ENCODE peak calls at places on chromosomes 3 and 15, in eight cellular contexts. R is NCI-H2171 treated with DMSO at 0.1 percent for 48 hours, A is NCI-H1092 treated with DMSO at 0.1 percent for 48 hours, L is GM03348, S is fibroblast of villous mesenchyme, N is midbrain, Z is neural crest cell, G is AG08396. E is an unnamed sample.

GRCh38 chr3:19931767-19932188 is 2.2 kb downstream of the EFHB start:
- DNase-seq in R (no peak), L (no peak), Z (no peak), S (peak), A (no peak), N (no peak), G (no peak), E (no peak)

GRCh38 chr3:123071146-123071545 is 4.3 kb downstream of the PDIA5 start:
- DNase-seq in R (peak), S (peak), A (peak), G (no peak), L (no peak), Z (no peak), N (no peak), E (peak)

GRCh38 chr3:125165189-125165947 is 47.2 kb downstream of the SLC12A8 start:
- DNase-seq in A (no peak), L (peak), G (peak), N (peak), R (no peak), S (peak), Z (peak), E (peak)

GRCh38 chr15:96184297-96184696 is 146.2 kb upstream of the NR2F2 start:
- DNase-seq in R (no peak), Z (no peak), S (no peak), G (no peak), L (no peak), A (no peak), N (no peak), E (no peak)

GRCh38 chr3:158471639-158472294 is 99.2 kb upstream of the MLF1 start:
- DNase-seq in S (peak), L (peak), Z (no peak), R (no peak), N (no peak), G (peak), A (no peak), E (no peak)

GRCh38 chr15:39598958-39599845 is 18.3 kb downstream of the THBS1 start:
- DNase-seq in N (no peak), S (peak), G (no peak), L (no peak), Z (no peak), A (no peak), R (no peak), E (no peak)

GRCh38 chr15:73628976-73629854 is 4.0 kb downstream of the NPTN start:
- DNase-seq in L (no peak), G (no peak), Z (no peak), S (peak), R (no peak), A (no peak), N (no peak), E (no peak)

GRCh38 chr3:176633511-176633910 is 563.8 kb downstream of the TBL1XR1 start:
- DNase-seq in R (no peak), S (no peak), G (no peak), Z (no peak), A (no peak), N (no peak), L (no peak), E (peak)

GRCh38 chr3:161559177-161559998 is 62.8 kb downstream of the OTOL1 start:
- DNase-seq in L (peak), S (peak), N (peak), G (peak), R (peak), A (peak), Z (peak), E (peak)

GRCh38 chr15:101675796-101676582 is 23.8 kb upstream of the TM2D3 start:
- DNase-seq in G (peak), A (no peak), Z (no peak), N (peak), L (peak), R (peak), S (peak), E (no peak)

GRCh38 chr3:49668861-49669260 is 5.3 kb upstream of the APEH start:
- DNase-seq in R (no peak), N (no peak), A (no peak), Z (no peak), L (peak), S (no peak), G (no peak), E (no peak)

GRCh38 chr3:196207159-196207832 is 3.9 kb downstream of the ZDHHC19 start:
- DNase-seq in R (no peak), N (no peak), L (peak), S (no peak), G (no peak), Z (no peak), A (no peak), E (peak)

GRCh38 chr3:76859596-76859995 is 180.3 kb upstream of the ROBO2 start:
- DNase-seq in Z (no peak), N (no peak), L (no peak), R (peak), G (no peak), S (no peak), A (no peak), E (no peak)

GRCh38 chr3:151890721-151891141 is 17.3 kb downstream of the SUCNR1 start:
- DNase-seq in A (peak), R (peak), L (no peak), S (peak), G (no peak), N (no peak), Z (no peak), E (no peak)

GRCh38 chr3:176879710-176880109 is 317.6 kb downstream of the TBL1XR1 start:
- DNase-seq in L (no peak), Z (no peak), A (no peak), S (no peak), R (no peak), N (no peak), G (no peak), E (no peak)

GRCh38 chr15:83164409-83165404 is 42.9 kb downstream of the HDGFL3 start:
- DNase-seq in A (no peak), R (no peak), S (peak), N (no peak), L (no peak), Z (no peak), G (no peak), E (no peak)

GRCh38 chr15:91478717-91479191 is 374.8 kb upstream of the SLCO3A1 start:
- DNase-seq in Z (no peak), L (no peak), N (no peak), S (no peak), R (no peak), G (no peak), A (no peak), E (no peak)

E was measured in HuH-7.